ENCODE peak calls at places on chromosomes 6 and 20, in seven cellular contexts. J is hippocampal formation; H is naive thymus-derived CD8-positive, alpha-beta T cell; Z is NCI-H1092 treated with DMSO at 0.1 percent for 48 hours; Q is T1000; N is RPMI8226; U is non-pigmented ciliary epithelial cell. R is an unnamed sample.
A peak's percentile ranks its signal among the peaks of the same experiment; 100 is the strongest.

GRCh38 chr20:38434310-38434741 is 802 bp downstream of the SNHG17 start:
- DNase-seq in J (no peak), H (peak; percentile 46), Z (no peak), Q (no peak), N (peak; percentile 51), U (no peak), R (no peak)

GRCh38 chr6:165766457-165766856 is 103.4 kb upstream of the PDE10A start:
- DNase-seq in J (no peak), H (no peak), Z (no peak), Q (no peak), N (peak; percentile 37), U (peak; percentile 31), R (no peak)

GRCh38 chr6:165729307-165729936 is 66.4 kb upstream of the PDE10A start:
- DNase-seq in J (no peak), H (no peak), Z (peak; percentile 65), Q (peak; percentile 29), N (peak; percentile 49), U (no peak), R (peak; percentile 3)

GRCh38 chr20:23415958-23416583 is 5.2 kb downstream of the NAPB start:
- DNase-seq in J (no peak), H (no peak), Z (no peak), Q (no peak), N (no peak), U (no peak), R (no peak)

GRCh38 chr20:55974491-55975202 is 30.7 kb downstream of the CBLN4 start:
- DNase-seq in J (no peak), H (no peak), Z (no peak), Q (no peak), N (peak; percentile 91), U (no peak), R (no peak)

GRCh38 chr6:84871925-84872324 is 107.5 kb upstream of the TBX18 start:
- DNase-seq in J (no peak), H (no peak), Z (no peak), Q (no peak), N (no peak), U (no peak), R (no peak)

GRCh38 chr6:144543006-144543871 is 258.1 kb downstream of the UTRN start:
- DNase-seq in J (no peak), H (no peak), Z (no peak), Q (peak; percentile 17), N (peak; percentile 25), U (no peak), R (no peak)

GRCh38 chr6:168164462-168165061 is 85.5 kb upstream of the FRMD1 start:
- DNase-seq in J (no peak), H (no peak), Z (no peak), Q (no peak), N (no peak), U (no peak), R (no peak)

GRCh38 chr20:49386848-49387605 is 95.4 kb downstream of the KCNB1 start:
- DNase-seq in J (no peak), H (no peak), Z (peak; percentile 82), Q (no peak), N (no peak), U (no peak), R (peak; percentile 92)

R was measured in SHP77.